ENCODE peak calls at places on chromosomes 2 and 18, in eight cellular contexts. P is lung microvascular endothelial cell, X is DMS153, C is T-helper 2 cell, T is HCT116, N is A549, U is lower leg skin, H is H7. A is an unnamed sample.

GRCh38 chr2:109324859-109325258 is 195.9 kb downstream of the SH3RF3 start:
- DNase-seq in P (peak; percentile 95), X (no peak), C (no peak), T (no peak), N (no peak), U (peak; percentile 81), H (no peak), A (peak; percentile 95)

GRCh38 chr2:100235098-100235497 is 87.2 kb downstream of the LONRF2 start:
- DNase-seq in P (no peak), X (no peak), C (peak; percentile 54), T (no peak), N (no peak), U (no peak), H (peak; percentile 38), A (peak; percentile 33)

GRCh38 chr2:182611009-182611408 is 105.0 kb upstream of the DNAJC10 start:
- DNase-seq in P (no peak), X (no peak), C (no peak), T (no peak), N (no peak), U (no peak), H (peak; percentile 22), A (no peak)

GRCh38 chr2:98281607-98282006 is 64.6 kb upstream of the CNGA3 start:
- DNase-seq in P (no peak), X (no peak), C (no peak), T (no peak), N (no peak), U (no peak), H (no peak), A (no peak)

GRCh38 chr2:235330775-235331438 is 162.9 kb upstream of the AGAP1 start:
- DNase-seq in P (peak; percentile 15), X (no peak), C (no peak), T (peak; percentile 54), N (peak; percentile 96), U (no peak), H (no peak), A (peak; percentile 94)

GRCh38 chr2:239138610-239139009 is 262.2 kb downstream of the HDAC4 start:
- DNase-seq in P (no peak), X (no peak), C (no peak), T (no peak), N (no peak), U (no peak), H (peak; percentile 82), A (no peak)

GRCh38 chr2:132668986-132669853 is 785 bp downstream of the LYPD1 start:
- DNase-seq in P (no peak), X (peak; percentile 25), C (peak; percentile 9), T (no peak), N (peak; percentile 30), U (no peak), H (peak; percentile 79), A (no peak)

GRCh38 chr2:159516241-159516758 is 100.0 kb downstream of the BAZ2B start:
- DNase-seq in P (peak; percentile 49), X (peak; percentile 96), C (peak; percentile 81), T (peak; percentile 78), N (peak; percentile 67), U (no peak), H (peak; percentile 19), A (peak; percentile 17)

GRCh38 chr2:19675003-19675629 is 226.7 kb downstream of the TTC32 start:
- DNase-seq in P (no peak), X (no peak), C (no peak), T (no peak), N (no peak), U (no peak), H (no peak), A (no peak)

GRCh38 chr2:36650031-36650430 is 46.5 kb upstream of the VIT start:
- DNase-seq in P (peak; percentile 76), X (peak; percentile 2), C (peak; percentile 19), T (peak; percentile 73), N (peak; percentile 89), U (no peak), H (no peak), A (peak; percentile 75)

GRCh38 chr2:98478088-98478551 is 33.5 kb downstream of the INPP4A start:
- DNase-seq in P (no peak), X (no peak), C (no peak), T (no peak), N (no peak), U (no peak), H (peak; percentile 38), A (no peak)

GRCh38 chr2:223054193-223054781 is 2.3 kb downstream of the KCNE4 start:
- DNase-seq in P (no peak), X (no peak), C (no peak), T (no peak), N (no peak), U (peak; percentile 80), H (no peak), A (peak; percentile 76)

GRCh38 chr2:101951296-101951695 is 40.5 kb upstream of the IL1R2 start:
- DNase-seq in P (no peak), X (no peak), C (no peak), T (no peak), N (no peak), U (no peak), H (no peak), A (no peak)

GRCh38 chr2:79005211-79005610 is 20.3 kb upstream of the REG3G start:
- DNase-seq in P (no peak), X (no peak), C (no peak), T (no peak), N (no peak), U (no peak), H (no peak), A (no peak)

GRCh38 chr2:106581755-106582430 is 94.7 kb downstream of the CD8B2 start:
- DNase-seq in P (peak; percentile 54), X (peak; percentile 31), C (peak; percentile 52), T (peak; percentile 45), N (peak; percentile 73), U (no peak), H (peak; percentile 82), A (peak; percentile 49)

GRCh38 chr2:37625156-37625555 is 46.3 kb downstream of the CDC42EP3 start:
- DNase-seq in P (no peak), X (no peak), C (peak; percentile 15), T (no peak), N (no peak), U (no peak), H (no peak), A (peak; percentile 80)

GRCh38 chr2:171347158-171347557 is 86.6 kb downstream of the METTL8 start:
- DNase-seq in P (peak; percentile 75), X (no peak), C (peak; percentile 20), T (no peak), N (no peak), U (no peak), H (no peak), A (peak; percentile 19)

GRCh38 chr18:8987250-8987649 is 115.2 kb upstream of the NDUFV2 start:
- DNase-seq in P (peak; percentile 34), X (no peak), C (no peak), T (no peak), N (no peak), U (no peak), H (no peak), A (peak; percentile 23)

GRCh38 chr18:42025491-42025890 is 70.5 kb downstream of the PIK3C3 start:
- DNase-seq in P (no peak), X (no peak), C (no peak), T (no peak), N (no peak), U (no peak), H (no peak), A (no peak)

GRCh38 chr18:67783215-67783946 is 266.9 kb upstream of the DSEL start:
- DNase-seq in P (peak; percentile 86), X (no peak), C (no peak), T (no peak), N (peak; percentile 20), U (no peak), H (no peak), A (peak; percentile 93)

GRCh38 chr2:73076701-73077423 is 5.3 kb upstream of the SFXN5 start:
- DNase-seq in P (no peak), X (no peak), C (no peak), T (no peak), N (no peak), U (no peak), H (no peak), A (no peak)

GRCh38 chr18:47832348-47832747 is 98.1 kb downstream of the SMAD2 start:
- DNase-seq in P (no peak), X (no peak), C (no peak), T (no peak), N (no peak), U (no peak), H (no peak), A (peak; percentile 9)

GRCh38 chr18:62329676-62330454 is 4.8 kb downstream of the TNFRSF11A start:
- DNase-seq in P (peak; percentile 75), X (peak; percentile 8), C (peak; percentile 87), T (no peak), N (no peak), U (no peak), H (no peak), A (peak; percentile 83)

GRCh38 chr2:109285244-109285651 is 156.2 kb downstream of the SH3RF3 start:
- DNase-seq in P (no peak), X (no peak), C (no peak), T (no peak), N (no peak), U (no peak), H (no peak), A (peak; percentile 41)

GRCh38 chr2:218329027-218329825 is 27.4 kb upstream of the CATIP start:
- DNase-seq in P (no peak), X (no peak), C (no peak), T (no peak), N (no peak), U (no peak), H (no peak), A (no peak)

GRCh38 chr18:68275616-68276015 is 439.3 kb downstream of the TMX3 start:
- DNase-seq in P (no peak), X (no peak), C (no peak), T (no peak), N (no peak), U (no peak), H (no peak), A (peak; percentile 93)

GRCh38 chr18:78393463-78393862 is 586.2 kb upstream of the SALL3 start:
- DNase-seq in P (no peak), X (no peak), C (no peak), T (no peak), N (no peak), U (no peak), H (no peak), A (no peak)

A was measured in IMR-90.